ENCODE peak calls at places on chromosomes 13 and 19, in seven cellular contexts. Z is transverse colon, X is B cell, T is endodermal cell, I is ascending aorta, F is astrocyte of the cerebellum, C is fibroblast of mammary gland. D is an unnamed sample.

GRCh38 chr19:13146763-13147563 is 3.2 kb downstream of the STX10 start:
- DNase-seq in T (no peak), Z (peak), I (no peak), X (no peak), F (no peak), C (peak), D (no peak)

GRCh38 chr13:45737571-45738002 is 35.5 kb downstream of the CBY2 start:
- DNase-seq in Z (no peak), X (no peak), I (no peak), T (peak), C (no peak), F (no peak), D (peak)

GRCh38 chr19:41175825-41176734 is 16.9 kb upstream of the CYP2S1 start:
- DNase-seq in Z (peak), C (peak), F (peak), T (peak), X (no peak), I (no peak), D (no peak)

GRCh38 chr19:53908106-53908932 is 759 bp upstream of the CACNG7 start:
- DNase-seq in Z (no peak), F (peak), I (no peak), C (peak), T (peak), X (no peak), D (peak)

GRCh38 chr13:35293579-35293978 is 182.9 kb downstream of the MAB21L1 start:
- DNase-seq in Z (no peak), C (no peak), T (no peak), I (no peak), X (no peak), F (no peak), D (no peak)

GRCh38 chr13:100560498-100561215 is 27.9 kb downstream of the GGACT start:
- DNase-seq in Z (no peak), I (no peak), C (no peak), T (peak), X (no peak), F (no peak), D (no peak)

GRCh38 chr13:48531416-48532145 is 1.3 kb downstream of the RCBTB2 start:
- DNase-seq in T (peak), X (no peak), I (no peak), C (no peak), F (no peak), Z (no peak), D (no peak)

GRCh38 chr13:111303559-111303958 is 16.9 kb upstream of the TEX29 start:
- DNase-seq in X (no peak), F (no peak), I (peak), Z (no peak), C (no peak), T (peak), D (no peak)

GRCh38 chr13:94988654-94989053 is 276.3 kb upstream of the SOX21 start:
- DNase-seq in C (no peak), X (no peak), Z (no peak), F (no peak), I (no peak), T (peak), D (no peak)

GRCh38 chr13:25729201-25729600 is 322.6 kb downstream of the SHISA2 start:
- DNase-seq in Z (no peak), X (no peak), T (no peak), C (no peak), I (no peak), F (no peak), D (no peak)

GRCh38 chr19:34120846-34121639 is 51.3 kb upstream of the LSM14A start:
- DNase-seq in C (peak), X (peak), T (peak), I (no peak), F (peak), Z (no peak), D (peak)

GRCh38 chr13:79861731-79862130 is 380.8 kb downstream of the NDFIP2 start:
- DNase-seq in X (no peak), T (peak), Z (peak), F (no peak), C (no peak), I (no peak), D (no peak)

GRCh38 chr13:31236211-31236786 is 36.5 kb downstream of the B3GLCT start:
- DNase-seq in X (no peak), T (no peak), Z (no peak), C (peak), I (no peak), F (peak), D (peak)

GRCh38 chr19:18904334-18905057 is 8.5 kb upstream of the CERS1 start:
- DNase-seq in T (no peak), F (no peak), X (no peak), C (no peak), Z (no peak), I (no peak), D (no peak)

GRCh38 chr13:50484472-50485113 is 358.9 kb downstream of the DLEU7 start:
- DNase-seq in X (no peak), F (no peak), T (no peak), C (no peak), I (no peak), Z (no peak), D (no peak)

GRCh38 chr19:38298841-38299680 is 5.0 kb upstream of the C19orf33 start:
- DNase-seq in X (no peak), C (no peak), Z (no peak), I (no peak), F (no peak), T (no peak), D (no peak)

GRCh38 chr19:1312732-1313694 is 27.3 kb downstream of the EFNA2 start:
- DNase-seq in I (no peak), Z (peak), F (peak), T (peak), X (no peak), C (peak), D (no peak)

GRCh38 chr13:94595006-94595942 is 678 bp downstream of the TGDS start:
- DNase-seq in C (peak), I (no peak), X (no peak), Z (peak), F (no peak), T (peak), D (peak)

GRCh38 chr13:33999830-34000605 is 182.1 kb downstream of the RFC3 start:
- DNase-seq in F (no peak), I (no peak), C (no peak), X (no peak), Z (no peak), T (no peak), D (no peak)

GRCh38 chr13:106513025-106513424 is 22.4 kb downstream of the EFNB2 start:
- DNase-seq in F (no peak), Z (no peak), C (peak), X (no peak), I (no peak), T (no peak), D (no peak)

GRCh38 chr13:112702983-112703379 is 13.1 kb downstream of the ATP11A start:
- DNase-seq in C (no peak), I (no peak), Z (peak), X (no peak), F (no peak), T (peak), D (no peak)

GRCh38 chr19:6047741-6048231 is 62.5 kb downstream of the RFX2 start:
- DNase-seq in X (no peak), C (peak), T (peak), F (no peak), I (no peak), Z (no peak), D (peak)

GRCh38 chr13:111181977-111182376 is 66.9 kb downstream of the ARHGEF7 start:
- DNase-seq in X (no peak), C (no peak), Z (no peak), T (no peak), F (no peak), I (no peak), D (no peak)

GRCh38 chr13:83622422-83622784 is 259.9 kb downstream of the SLITRK1 start:
- DNase-seq in I (no peak), Z (no peak), X (no peak), F (no peak), T (no peak), C (no peak), D (no peak)

GRCh38 chr13:80022146-80022545 is 318.8 kb downstream of the SPRY2 start:
- DNase-seq in C (no peak), Z (no peak), T (no peak), F (no peak), I (no peak), X (no peak), D (no peak)

GRCh38 chr13:99200433-99201167 is at the start of gene UBAC2:
- DNase-seq in C (peak), Z (peak), F (peak), X (peak), T (peak), I (peak), D (peak)
- TF ChIP-seq CTCF in C (no peak), Z (no peak), F (peak), X (no peak), T (peak), I (no peak), D (no peak)

GRCh38 chr19:4058696-4059492 is 7.8 kb downstream of the ZBTB7A start:
- DNase-seq in C (no peak), T (no peak), I (no peak), X (no peak), F (no peak), Z (peak), D (no peak)

GRCh38 chr19:4059493-4059880 is 7.2 kb downstream of the ZBTB7A start:
- DNase-seq in C (no peak), T (no peak), X (no peak), F (no peak), I (no peak), Z (peak), D (no peak)

GRCh38 chr19:4059931-4060620 is 6.6 kb downstream of the ZBTB7A start:
- DNase-seq in T (no peak), X (peak), C (peak), Z (peak), F (no peak), I (no peak), D (peak)

GRCh38 chr19:4060621-4061177 is 6.0 kb downstream of the ZBTB7A start:
- DNase-seq in Z (peak), F (no peak), I (no peak), X (no peak), T (peak), C (no peak), D (no peak)

GRCh38 chr19:4057913-4058695 is 8.6 kb downstream of the ZBTB7A start:
- DNase-seq in Z (peak), T (no peak), C (peak), F (no peak), I (peak), X (no peak), D (no peak)
- TF ChIP-seq CTCF in Z (peak), T (no peak), C (peak), F (peak), I (no peak), X (no peak), D (no peak)

GRCh38 chr13:74794147-74794546 is 659.9 kb upstream of the KLF12 start:
- DNase-seq in X (no peak), T (peak), C (peak), I (no peak), Z (no peak), F (no peak), D (no peak)
- TF ChIP-seq CTCF in X (no peak), T (no peak), C (no peak), I (no peak), Z (no peak), F (no peak), D (no peak)

GRCh38 chr19:28980236-28980868 is 232.6 kb downstream of the UQCRFS1 start:
- DNase-seq in Z (no peak), X (no peak), C (peak), F (no peak), I (peak), T (peak), D (no peak)
- TF ChIP-seq CTCF in Z (no peak), X (no peak), C (peak), F (peak), I (no peak), T (peak), D (no peak)

DNA sequence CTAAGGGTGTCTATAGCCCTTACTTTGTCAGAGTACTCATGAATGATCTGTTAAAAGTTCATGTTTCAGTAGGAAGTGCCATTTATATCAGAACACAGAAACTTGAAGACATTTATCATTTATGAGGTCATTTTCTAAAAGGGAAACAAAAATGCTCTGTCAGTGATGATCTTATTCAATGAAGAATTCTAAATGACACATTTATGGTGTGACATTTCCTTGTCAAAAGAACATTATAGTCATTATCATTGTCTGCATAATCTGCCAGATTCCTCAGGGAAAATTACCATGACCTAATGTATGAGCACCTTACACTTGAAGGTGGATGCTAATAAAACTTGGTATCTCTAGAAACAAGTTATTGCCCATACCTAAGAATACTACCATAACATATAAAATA is 853.8 kb upstream of the SLITRK6 start:
- DNase-seq in I (no peak), C (no peak), T (no peak), F (no peak), Z (no peak), X (no peak), D (no peak)
- TF ChIP-seq CTCF in I (no peak), C (no peak), T (no peak), F (no peak), Z (no peak), X (no peak), D (no peak)

DNA sequence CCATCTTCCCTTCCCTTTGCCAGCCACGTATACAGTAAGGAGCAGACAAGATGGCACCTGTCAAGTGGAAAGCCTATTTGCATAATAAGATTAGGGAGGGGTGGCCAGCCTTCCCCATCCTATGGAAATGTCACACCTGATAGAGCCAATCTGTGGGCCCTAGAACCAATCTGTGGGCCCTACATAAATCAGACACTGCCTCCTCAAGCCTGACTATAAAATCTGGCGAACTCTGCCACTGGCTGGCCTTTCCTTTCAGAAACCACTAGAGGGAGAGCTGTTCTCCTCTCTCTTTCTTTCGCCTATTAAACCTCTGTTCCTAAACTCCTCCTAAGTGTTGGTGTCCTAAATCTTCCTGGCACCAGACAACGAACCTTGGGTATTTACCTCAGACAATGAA is 231.5 kb upstream of the KLHL1 start:
- DNase-seq in T (peak), F (peak), Z (no peak), C (no peak), I (no peak), X (no peak), D (no peak)
- TF ChIP-seq CTCF in T (peak), F (peak), Z (peak), C (no peak), I (no peak), X (no peak), D (no peak)

DNA sequence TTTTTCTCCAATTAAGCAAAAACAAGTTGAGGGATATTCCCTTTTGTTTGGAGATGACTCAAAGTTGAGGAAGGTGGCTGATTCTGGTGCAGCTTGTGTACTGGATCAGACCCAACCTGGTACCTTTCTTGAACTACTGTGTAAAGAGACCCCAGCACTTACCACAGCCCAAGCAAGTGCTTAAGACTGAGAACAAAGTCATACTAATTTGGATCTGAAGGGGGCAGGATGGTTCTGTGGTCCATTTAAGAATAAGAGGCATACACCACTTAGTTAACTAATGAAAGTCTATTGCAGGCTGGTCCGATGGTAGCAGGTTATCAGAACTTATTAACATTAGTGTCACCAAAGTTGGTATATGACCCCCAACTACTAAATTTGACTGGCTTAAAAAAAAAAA is 6.3 kb downstream of the THSD1 start:
- DNase-seq in I (no peak), C (peak), T (no peak), Z (no peak), F (no peak), X (no peak), D (no peak)
- TF ChIP-seq CTCF in I (no peak), C (peak), T (peak), Z (no peak), F (no peak), X (no peak), D (no peak)